ENCODE peak calls at places on chromosomes 5 and 9, in nine cellular contexts. M, R, G, L, I, D, E, V and F are unnamed samples.

GRCh38 chr9:29625292-29625731 is 2052.0 kb upstream of the C9orf72 start:
- DNase-seq in M (no peak), R (no peak), G (no peak), L (no peak), I (no peak), D (no peak), E (no peak), V (no peak), F (no peak)

GRCh38 chr5:59097116-59097515 is 514.2 kb downstream of the RAB3C start:
- DNase-seq in M (no peak), R (no peak), G (no peak), L (no peak), I (no peak), D (no peak), E (no peak), V (no peak), F (no peak)

GRCh38 chr5:174724484-174725260 is at the start of gene MSX2:
- DNase-seq in M (peak), R (peak), G (peak), L (peak), I (peak), D (no peak), E (no peak), V (no peak), F (no peak)

GRCh38 chr9:99253772-99254431 is 31.8 kb downstream of the SEC61B start:
- DNase-seq in M (peak), R (peak), G (peak), L (no peak), I (no peak), D (peak), E (peak), V (peak), F (peak)

GRCh38 chr5:141369994-141370848 is at the start of gene PCDHGB3:
- DNase-seq in M (peak), R (peak), G (no peak), L (no peak), I (no peak), D (peak), E (no peak), V (no peak), F (peak)

GRCh38 chr9:86046080-86046636 is 53.2 kb downstream of the GOLM1 start:
- DNase-seq in M (no peak), R (no peak), G (no peak), L (no peak), I (no peak), D (no peak), E (no peak), V (no peak), F (no peak)

GRCh38 chr5:127650022-127650421 is 1.1 kb downstream of the CTXN3 start:
- DNase-seq in M (no peak), R (no peak), G (no peak), L (no peak), I (peak), D (no peak), E (no peak), V (no peak), F (no peak)

GRCh38 chr5:62309107-62309506 is 3.1 kb downstream of the KIF2A start:
- DNase-seq in M (no peak), R (no peak), G (no peak), L (no peak), I (no peak), D (no peak), E (no peak), V (no peak), F (no peak)

GRCh38 chr9:128009639-128010038 is 28.9 kb upstream of the EEIG1 start:
- DNase-seq in M (no peak), R (no peak), G (no peak), L (no peak), I (no peak), D (no peak), E (no peak), V (no peak), F (no peak)

GRCh38 chr5:1039210-1039548 is 30.6 kb downstream of the NKD2 start:
- DNase-seq in M (no peak), R (no peak), G (no peak), L (peak), I (no peak), D (no peak), E (no peak), V (no peak), F (no peak)

GRCh38 chr9:101354765-101355708 is 29.8 kb downstream of the BAAT start:
- DNase-seq in M (no peak), R (no peak), G (no peak), L (no peak), I (no peak), D (no peak), E (no peak), V (no peak), F (no peak)

GRCh38 chr5:136018814-136019777 is 9.7 kb upstream of the TGFBI start:
- DNase-seq in M (no peak), R (no peak), G (peak), L (peak), I (no peak), D (no peak), E (no peak), V (no peak), F (no peak)

GRCh38 chr5:960551-960950 is 48.1 kb upstream of the NKD2 start:
- DNase-seq in M (peak), R (peak), G (no peak), L (peak), I (no peak), D (no peak), E (no peak), V (no peak), F (no peak)

GRCh38 chr9:116032683-116033440 is 120.7 kb upstream of the PAPPA start:
- DNase-seq in M (no peak), R (no peak), G (no peak), L (no peak), I (no peak), D (no peak), E (no peak), V (no peak), F (no peak)

GRCh38 chr5:40227927-40228326 is 451.8 kb upstream of the PTGER4 start:
- DNase-seq in M (no peak), R (no peak), G (no peak), L (no peak), I (no peak), D (no peak), E (no peak), V (no peak), F (no peak)

GRCh38 chr5:76813982-76814562 is 4.8 kb upstream of the F2RL1 start:
- DNase-seq in M (no peak), R (no peak), G (peak), L (no peak), I (no peak), D (no peak), E (no peak), V (no peak), F (no peak)

GRCh38 chr9:26043431-26043830 is 365.2 kb upstream of the TUSC1 start:
- DNase-seq in M (no peak), R (no peak), G (no peak), L (no peak), I (no peak), D (no peak), E (no peak), V (no peak), F (no peak)

GRCh38 chr9:93471135-93471534 is 17.8 kb upstream of the FAM120AOS start:
- DNase-seq in M (no peak), R (no peak), G (no peak), L (no peak), I (no peak), D (no peak), E (no peak), V (no peak), F (no peak)

GRCh38 chr9:117496307-117496706 is 81.5 kb upstream of the ASTN2 start:
- DNase-seq in M (no peak), R (no peak), G (no peak), L (no peak), I (no peak), D (no peak), E (no peak), V (no peak), F (no peak)

GRCh38 chr9:94554439-94555331 is at the start of gene PCAT7:
- DNase-seq in M (peak), R (peak), G (no peak), L (peak), I (no peak), D (peak), E (no peak), V (peak), F (peak)

GRCh38 chr5:138641547-138642298 is 66.5 kb upstream of the HSPA9 start:
- DNase-seq in M (peak), R (peak), G (no peak), L (peak), I (peak), D (peak), E (peak), V (no peak), F (peak)

GRCh38 chr5:73299665-73300435 is 126.9 kb downstream of the TMEM174 start:
- DNase-seq in M (no peak), R (no peak), G (no peak), L (no peak), I (no peak), D (peak), E (no peak), V (no peak), F (peak)

GRCh38 chr5:37950436-37950835 is 110.6 kb upstream of the GDNF start:
- DNase-seq in M (no peak), R (no peak), G (no peak), L (no peak), I (no peak), D (no peak), E (no peak), V (no peak), F (no peak)

GRCh38 chr5:108093186-108093585 is 288.7 kb downstream of the FBXL17 start:
- DNase-seq in M (peak), R (no peak), G (no peak), L (no peak), I (no peak), D (peak), E (no peak), V (no peak), F (peak)

GRCh38 chr5:42993516-42994284 is 46.4 kb downstream of the ANXA2R start:
- DNase-seq in M (peak), R (peak), G (no peak), L (no peak), I (no peak), D (no peak), E (peak), V (no peak), F (no peak)

GRCh38 chr9:13110766-13111400 is 168.6 kb downstream of the MPDZ start:
- DNase-seq in M (no peak), R (no peak), G (peak), L (peak), I (peak), D (no peak), E (no peak), V (no peak), F (no peak)